ENCODE peak calls at places on chromosome 10, in eight cellular contexts. A is neuronal stem cell, X is MM.1S, M is heart right ventricle, D is colonic mucosa, Y is A549, E is uterus, T is endodermal cell. I is an unnamed sample.

GRCh38 chr10:42630537-42631134 is 7.7 kb downstream of the ZNF33B start:
- DNase-seq in T (no peak), E (no peak), Y (no peak), X (no peak), M (no peak), A (no peak), D (no peak), I (no peak)

GRCh38 chr10:130747946-130748345 is 563.6 kb downstream of the TCERG1L start:
- DNase-seq in A (no peak), M (no peak), T (no peak), D (no peak), E (no peak), X (no peak), Y (no peak), I (no peak)

GRCh38 chr10:6128591-6129383 is 40.0 kb downstream of the RBM17 start:
- DNase-seq in A (no peak), Y (no peak), M (no peak), T (peak; percentile 84), X (peak; percentile 23), E (no peak), D (no peak), I (peak; percentile 65)

GRCh38 chr10:118062798-118063238 is 16.1 kb upstream of the RAB11FIP2 start:
- DNase-seq in A (no peak), E (no peak), M (no peak), D (peak; percentile 68), X (no peak), Y (no peak), T (peak; percentile 48), I (no peak)

GRCh38 chr10:6700066-6700465 is 120.0 kb upstream of the PRKCQ start:
- DNase-seq in Y (no peak), D (no peak), X (no peak), E (no peak), A (no peak), M (no peak), T (no peak), I (no peak)

GRCh38 chr10:43970747-43971146 is 322.1 kb upstream of the ZNF32 start:
- DNase-seq in A (no peak), T (peak; percentile 10), X (no peak), Y (no peak), D (no peak), E (no peak), M (no peak), I (no peak)

GRCh38 chr10:48468130-48468790 is 136.6 kb downstream of the ARHGAP22 start:
- DNase-seq in M (no peak), A (no peak), T (peak; percentile 56), X (no peak), E (no peak), D (peak; percentile 4), Y (no peak), I (no peak)

GRCh38 chr10:104831272-104831671 is 190.2 kb downstream of the SORCS3 start:
- DNase-seq in Y (no peak), D (no peak), M (no peak), X (no peak), E (no peak), T (no peak), A (no peak), I (no peak)

GRCh38 chr10:51425431-51425830 is 274.0 kb downstream of the CSTF2T start:
- DNase-seq in M (peak; percentile 11), D (no peak), Y (no peak), A (no peak), E (no peak), X (no peak), T (no peak), I (no peak)

GRCh38 chr10:122189185-122189584 is 81.9 kb upstream of the BTBD16 start:
- DNase-seq in Y (no peak), A (no peak), D (no peak), M (no peak), X (no peak), T (no peak), E (no peak), I (no peak)

GRCh38 chr10:119742988-119743646 is 17.3 kb downstream of the INPP5F start:
- DNase-seq in T (no peak), D (peak; percentile 26), M (no peak), E (no peak), A (no peak), Y (no peak), X (no peak), I (no peak)

GRCh38 chr10:116718058-116718457 is 24.3 kb downstream of the HSPA12A start:
- DNase-seq in M (no peak), T (peak; percentile 36), A (no peak), X (no peak), E (no peak), D (no peak), Y (no peak), I (no peak)

GRCh38 chr10:111035542-111035941 is 41.3 kb upstream of the ADRA2A start:
- DNase-seq in X (no peak), D (no peak), Y (no peak), T (no peak), E (no peak), A (no peak), M (no peak), I (no peak)

GRCh38 chr10:131456411-131456810 is 144.9 kb upstream of the TCERG1L start:
- DNase-seq in D (no peak), E (no peak), X (no peak), A (no peak), Y (no peak), T (peak; percentile 27), M (no peak), I (no peak)

GRCh38 chr10:77533887-77534278 is 103.7 kb downstream of the KCNMA1 start:
- DNase-seq in M (no peak), X (no peak), E (no peak), Y (peak; percentile 25), D (no peak), T (no peak), A (no peak), I (no peak)

GRCh38 chr10:124744688-124745055 is 494 bp upstream of the FAM53B start:
- DNase-seq in M (no peak), Y (peak; percentile 42), X (no peak), D (no peak), E (no peak), T (no peak), A (no peak), I (peak; percentile 75)
- H3K4me3 ChIP-seq in M (peak overlapping the region; percentile 80), Y (peak overlapping the region; percentile 84), X (peak overlapping the region; percentile 46), D (peak overlapping the region; percentile 25), E (peak overlapping the region; percentile 57), T (peak overlapping the region; percentile 75), A (peak overlapping the region; percentile 71), I (peak overlapping the region; percentile 70)

DNA sequence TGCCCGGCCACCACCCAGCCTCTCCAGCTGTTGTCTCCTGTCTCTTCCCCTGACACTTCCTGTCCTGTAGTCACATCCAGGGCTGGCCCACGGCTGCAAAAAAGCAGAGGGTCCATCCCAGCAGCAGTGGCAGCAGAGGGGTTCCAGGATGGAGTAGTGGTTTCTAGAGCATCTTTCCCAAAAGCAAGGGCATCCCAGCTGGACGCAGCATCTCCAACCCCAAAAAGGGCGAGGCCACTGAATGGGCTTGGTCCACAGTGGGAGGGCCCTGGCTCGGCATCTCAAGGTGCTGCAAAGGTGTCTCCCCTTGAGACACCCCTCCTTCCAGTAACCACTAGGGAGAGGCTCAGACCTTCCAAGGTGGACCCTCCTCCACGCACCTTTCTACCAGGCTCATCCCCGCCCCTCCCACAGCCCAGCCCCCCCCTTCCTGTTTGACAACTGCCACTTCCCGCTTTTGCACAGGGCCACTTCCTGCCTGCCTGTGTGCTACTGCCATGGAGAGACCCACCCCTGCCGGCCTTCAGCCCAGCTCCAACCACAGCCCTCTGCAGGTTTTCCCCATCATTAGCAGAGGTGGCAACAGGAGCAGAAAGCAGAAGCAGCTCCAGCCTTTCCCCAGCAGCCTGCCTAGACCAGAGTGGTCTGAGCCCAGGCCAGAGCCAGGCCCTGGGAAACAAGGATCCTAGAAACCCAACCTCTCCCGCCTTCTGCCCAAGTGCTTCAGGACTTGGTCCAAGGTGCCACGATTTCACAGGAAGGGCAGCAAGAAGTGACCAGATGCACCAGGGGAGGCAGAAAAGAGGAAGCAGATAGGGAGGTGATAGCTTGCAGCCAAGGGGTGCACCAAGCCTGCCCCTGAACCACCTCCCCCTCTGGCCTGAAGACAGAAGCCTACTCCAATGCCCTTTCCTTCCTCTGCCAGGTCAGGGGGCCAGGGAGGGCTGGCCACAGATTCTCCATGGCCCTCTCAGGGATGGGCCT is 8.6 kb downstream of the CAMK2G start:
- DNase-seq in A (no peak), D (peak; percentile 59), Y (no peak), X (peak; percentile 52), M (peak; percentile 42), T (no peak), E (no peak), I (no peak)
- H3K4me1 ChIP-seq in A (no peaks in the 10 kb centered on the region), D (peaks cover 9% of the 10 kb centered on the region), Y (no peaks in the 10 kb centered on the region), X (peaks cover 21% of the 10 kb centered on the region), M (peaks cover 40% of the 10 kb centered on the region), T (peaks cover 13% of the 10 kb centered on the region), E (no peaks in the 10 kb centered on the region), I (peaks cover 2% of the 10 kb centered on the region)

DNA sequence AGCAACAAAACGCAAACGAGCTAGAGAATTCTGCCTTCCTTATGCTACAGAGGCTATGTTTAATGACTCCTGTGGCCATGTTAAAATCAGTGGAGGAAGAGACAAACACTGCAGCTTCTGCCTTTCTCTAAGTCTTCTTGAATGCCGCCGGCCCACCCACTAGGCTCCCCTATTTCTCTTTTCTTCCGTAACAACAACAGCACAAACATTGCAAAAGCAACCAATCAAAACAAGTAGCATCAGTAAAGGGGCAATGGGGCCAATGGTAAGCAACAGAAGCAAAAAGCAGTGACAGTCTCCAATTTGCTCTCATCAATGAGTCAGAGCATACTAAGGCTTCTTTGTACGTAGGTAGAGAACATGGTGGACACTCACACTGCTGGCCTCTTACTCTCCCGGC is 26.8 kb downstream of the DNAJC1 start:
- DNase-seq in D (no peak), Y (no peak), X (no peak), M (no peak), A (peak; percentile 61), E (no peak), T (peak; percentile 75), I (peak; percentile 45)
- H3K4me3 ChIP-seq in D (no peak overlapping the region), Y (no peak overlapping the region), X (no peak overlapping the region), M (no peak overlapping the region), A (peak overlapping the region; percentile 33), E (no peak overlapping the region), T (peak overlapping the region; percentile 57), I (no peak overlapping the region)

GRCh38 chr10:3774814-3775670 is 10.0 kb downstream of the KLF6 start:
- DNase-seq in E (peak; percentile 59), A (no peak), T (peak; percentile 55), D (no peak), M (peak; percentile 50), Y (no peak), X (no peak), I (peak; percentile 96)
- H3K4me1 ChIP-seq in E (peaks cover 12% of the 10 kb centered on the region), A (no peaks in the 10 kb centered on the region), T (peaks cover 21% of the 10 kb centered on the region), D (peaks cover 6% of the 10 kb centered on the region), M (peaks cover 57% of the 10 kb centered on the region), Y (peaks cover 53% of the 10 kb centered on the region), X (no peaks in the 10 kb centered on the region), I (peaks cover 17% of the 10 kb centered on the region)

GRCh38 chr10:21912583-21912982 is 90.9 kb downstream of the DNAJC1 start:
- DNase-seq in Y (no peak), T (peak; percentile 69), M (no peak), X (no peak), D (no peak), A (peak; percentile 17), E (no peak), I (peak; percentile 18)
- H3K4me3 ChIP-seq in Y (no peak overlapping the region), T (peak overlapping the region; percentile 10), M (no peak overlapping the region), X (no peak overlapping the region), D (no peak overlapping the region), A (no peak overlapping the region), E (no peak overlapping the region), I (no peak overlapping the region)